ENCODE peak calls at places on chromosome 1, in five cellular contexts. M, T, W, B and O are unnamed samples.

GRCh38 chr1:51423098-51423821 is 92.9 kb upstream of the TTC39A start:
- DNase-seq in B (no peak), W (peak), M (no peak), T (no peak), O (peak)

GRCh38 chr1:93448292-93448982 is 519 bp downstream of the FNBP1L start:
- DNase-seq in M (peak), T (no peak), B (peak), W (no peak), O (peak)

GRCh38 chr1:68045511-68046180 is 4.8 kb downstream of the DIRAS3 start:
- DNase-seq in T (no peak), B (no peak), W (no peak), M (no peak), O (no peak)

GRCh38 chr1:101964708-101965107 is 32.0 kb downstream of the OLFM3 start:
- DNase-seq in T (no peak), M (no peak), B (no peak), W (no peak), O (no peak)

GRCh38 chr1:161130266-161130665 is 2.2 kb downstream of the DEDD start:
- DNase-seq in M (no peak), T (no peak), W (no peak), B (no peak), O (no peak)

GRCh38 chr1:16046865-16047264 is 3.3 kb downstream of the CLCNKB start:
- DNase-seq in W (no peak), B (no peak), M (no peak), T (no peak), O (no peak)

GRCh38 chr1:87869563-87869962 is 540.9 kb downstream of the LMO4 start:
- DNase-seq in W (peak), T (no peak), B (no peak), M (no peak), O (peak)

GRCh38 chr1:229884765-229885164 is 182.3 kb upstream of the GALNT2 start:
- DNase-seq in B (peak), W (no peak), T (no peak), M (peak), O (peak)

GRCh38 chr1:167462341-167462740 is 56.0 kb downstream of the CD247 start:
- DNase-seq in T (no peak), B (no peak), M (no peak), W (no peak), O (no peak)

GRCh38 chr1:167457936-167458584 is 60.3 kb downstream of the CD247 start:
- DNase-seq in W (no peak), B (no peak), M (peak), T (no peak), O (no peak)

GRCh38 chr1:167463856-167464565 is 54.3 kb downstream of the CD247 start:
- DNase-seq in W (no peak), M (no peak), T (no peak), B (no peak), O (no peak)

GRCh38 chr1:167463055-167463454 is 55.3 kb downstream of the CD247 start:
- DNase-seq in B (no peak), T (no peak), W (no peak), M (no peak), O (no peak)

DNA sequence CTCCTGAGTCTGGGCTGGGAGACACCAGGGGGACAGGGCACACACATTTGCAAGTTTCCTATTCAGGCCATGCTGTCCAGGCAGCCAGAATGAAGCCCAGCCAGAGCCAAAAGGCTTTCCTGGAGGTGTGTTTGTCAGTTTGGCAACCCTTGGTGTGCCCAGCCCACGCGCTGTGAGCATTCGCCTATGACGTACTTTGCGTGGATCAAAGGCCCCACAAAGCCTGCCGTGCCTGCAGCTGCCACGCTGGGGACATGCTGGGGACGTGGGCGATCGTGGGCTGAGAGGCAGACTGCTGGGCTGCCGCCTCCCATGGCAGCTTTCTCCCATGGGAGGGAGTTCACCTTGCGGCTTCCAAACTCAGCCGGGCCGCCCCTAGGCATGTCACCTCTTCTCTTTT is 57.5 kb downstream of the CD247 start:
- DNase-seq in B (no peak), M (no peak), W (no peak), T (no peak), O (no peak)
- H3K27ac ChIP-seq in B (no peak), M (no peak), W (no peak), T (no peak), O (no peak)

DNA sequence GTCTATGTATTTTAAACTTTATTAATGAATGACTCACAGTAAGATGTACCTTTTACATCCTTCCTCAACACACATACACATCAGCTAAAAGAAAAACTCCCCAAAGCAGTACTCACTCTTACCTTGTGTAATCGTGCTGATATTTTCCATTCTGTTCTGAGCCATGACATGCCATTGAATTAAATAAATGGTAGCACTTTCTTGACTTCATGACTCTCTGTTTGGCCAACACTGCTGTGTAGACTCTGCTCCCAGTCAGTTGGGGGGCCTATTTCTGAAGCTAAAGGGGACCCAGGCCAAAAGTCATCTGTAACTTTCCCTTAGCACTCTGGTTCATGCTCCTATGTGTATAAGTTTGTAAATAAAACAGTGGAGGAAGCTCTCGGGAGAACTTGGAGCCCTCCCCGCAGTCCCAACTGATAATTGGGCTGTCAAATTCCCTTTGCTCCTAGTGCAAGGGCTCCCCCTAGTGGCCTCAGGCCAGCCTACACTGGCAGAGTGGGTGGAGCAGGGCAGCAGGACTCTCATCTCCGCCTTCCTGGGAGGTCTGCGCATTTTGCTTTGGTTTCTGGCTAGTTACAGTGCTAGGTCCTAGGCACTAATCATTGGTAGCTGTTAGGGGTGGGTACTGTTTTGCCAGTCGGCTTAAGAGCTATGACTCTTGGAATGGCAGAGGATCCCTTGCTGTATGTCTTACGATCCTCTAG is 1.7 kb upstream of the FYB2 start:
- DNase-seq in M (peak), T (no peak), W (peak), B (peak), O (peak)
- H3K27ac ChIP-seq in M (no peak), T (no peak), W (no peak), B (no peak), O (no peak)

GRCh38 chr1:207842506-207842905 is 68.4 kb downstream of the CD34 start:
- DNase-seq in W (no peak), M (no peak), T (no peak), B (no peak), O (no peak)
- H3K27ac ChIP-seq in W (no peak), M (no peak), T (no peak), B (no peak), O (no peak)

GRCh38 chr1:156320560-156320959 is 17.5 kb downstream of the CCT3 start:
- DNase-seq in T (no peak), M (no peak), B (no peak), W (peak), O (no peak)
- H3K27ac ChIP-seq in T (no peak), M (no peak), B (no peak), W (no peak), O (no peak)

DNA sequence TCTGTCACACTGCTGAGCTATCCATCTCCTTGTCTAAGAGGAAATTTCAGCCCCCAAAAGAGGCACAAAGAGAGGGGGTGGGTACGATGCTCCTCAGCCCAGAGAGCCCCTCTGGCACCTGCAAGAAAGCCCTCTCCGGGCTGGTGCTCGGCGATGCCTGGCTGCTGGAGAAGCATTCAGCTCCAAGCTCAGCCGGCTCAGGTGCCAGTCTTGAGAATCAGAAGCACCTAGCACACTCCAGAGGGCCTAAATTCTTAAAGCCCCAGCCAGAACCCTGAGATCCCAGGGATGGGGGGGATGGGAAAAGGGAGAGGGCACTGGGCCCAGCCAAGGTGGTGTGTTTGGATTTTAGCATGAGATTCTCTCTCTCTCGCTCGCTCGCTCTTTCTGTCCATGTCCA is 2.9 kb downstream of the GRIK3 start:
- DNase-seq in M (no peak), T (no peak), B (no peak), W (no peak), O (no peak)
- H3K27ac ChIP-seq in M (no peak), T (no peak), B (no peak), W (no peak), O (no peak)

DNA sequence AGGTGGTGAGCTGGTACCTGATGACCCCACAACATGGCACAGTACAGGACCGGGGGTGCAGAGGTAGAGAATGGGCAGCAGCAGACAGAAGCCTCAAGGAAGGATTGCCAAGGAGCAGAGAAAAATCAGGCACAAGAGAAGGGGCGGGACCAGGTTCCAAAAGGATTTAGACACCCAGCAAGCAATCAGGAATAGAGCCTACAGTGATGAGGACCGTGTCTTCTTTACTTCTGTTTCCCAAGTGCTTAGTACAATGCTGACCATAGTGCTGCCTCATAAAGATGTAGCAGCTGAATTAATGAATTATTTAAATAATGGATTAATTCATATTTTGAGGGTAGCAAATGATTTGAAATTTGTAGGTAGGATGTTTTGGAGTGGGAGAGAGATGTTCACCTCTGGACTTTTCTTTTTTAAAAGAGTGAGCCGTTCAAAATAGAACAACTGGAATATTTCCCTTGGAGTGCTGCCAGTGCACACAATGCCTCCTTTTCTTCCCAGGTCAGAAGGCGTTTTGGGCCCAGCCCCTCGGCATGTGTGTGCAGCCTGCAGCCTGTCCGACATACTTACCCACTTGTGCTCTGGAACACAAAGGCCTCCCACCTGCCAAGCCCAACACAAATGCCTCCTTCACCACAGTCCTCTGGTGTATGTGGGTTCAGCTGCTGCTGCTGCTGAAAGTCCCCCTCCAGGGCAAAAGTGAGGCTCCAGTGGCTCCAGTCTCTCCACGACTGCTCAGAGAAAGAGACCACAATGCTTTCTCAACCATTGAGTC is 19.6 kb downstream of the KANK4 start:
- DNase-seq in W (no peak), M (no peak), B (peak), T (no peak), O (peak)
- H3K27ac ChIP-seq in W (no peak), M (no peak), B (peak), T (peak), O (no peak)